ENCODE peak calls at places on chromosomes 5 and 9, in seven cellular contexts. N is ureter; G is NCI-H1105; O is cardiac fibroblast; W is left ventricle myocardium inferior; S is choroid plexus epithelial cell; E is naive thymus-derived CD8-positive, alpha-beta T cell. D is an unnamed sample.
A peak's percentile ranks its signal among the peaks of the same experiment; 100 is the strongest.

GRCh38 chr5:10842823-10843222 is 81.8 kb upstream of the DAP start:
- DNase-seq in N (no peak), G (no peak), O (no peak), W (no peak), S (no peak), E (no peak), D (no peak)

GRCh38 chr5:73693573-73694061 is 67.6 kb downstream of the ARHGEF28 start:
- DNase-seq in N (no peak), G (no peak), O (peak; percentile 77), W (no peak), S (peak; percentile 74), E (no peak), D (no peak)

GRCh38 chr9:110731437-110732028 is 62.9 kb downstream of the MUSK start:
- DNase-seq in N (no peak), G (no peak), O (peak; percentile 36), W (no peak), S (no peak), E (no peak), D (no peak)

GRCh38 chr5:127601111-127601510 is 47.8 kb upstream of the CTXN3 start:
- DNase-seq in N (no peak), G (no peak), O (no peak), W (no peak), S (no peak), E (no peak), D (no peak)

GRCh38 chr9:124052401-124052800 is 40.8 kb downstream of the LHX2 start:
- DNase-seq in N (no peak), G (no peak), O (no peak), W (no peak), S (no peak), E (no peak), D (no peak)

GRCh38 chr5:96934291-96934694 is 1.6 kb upstream of the LNPEP start:
- DNase-seq in N (no peak), G (no peak), O (no peak), W (no peak), S (no peak), E (no peak), D (no peak)

GRCh38 chr9:109880276-109881169 is 100.5 kb downstream of the PALM2AKAP2 start:
- DNase-seq in N (no peak), G (no peak), O (peak; percentile 54), W (no peak), S (peak; percentile 70), E (no peak), D (no peak)

GRCh38 chr5:168696611-168697010 is 117.4 kb upstream of the PANK3 start:
- DNase-seq in N (no peak), G (no peak), O (peak; percentile 34), W (no peak), S (no peak), E (no peak), D (no peak)

GRCh38 chr5:150615141-150615699 is 25.2 kb upstream of the SYNPO start:
- DNase-seq in N (peak; percentile 80), G (no peak), O (peak; percentile 94), W (peak; percentile 49), S (peak; percentile 56), E (no peak), D (no peak)

GRCh38 chr9:2242778-2243395 is 227.7 kb downstream of the SMARCA2 start:
- DNase-seq in N (no peak), G (no peak), O (peak; percentile 31), W (no peak), S (peak; percentile 36), E (no peak), D (no peak)

GRCh38 chr5:31937226-31937625 is 236.9 kb downstream of the GOLPH3 start:
- DNase-seq in N (no peak), G (no peak), O (no peak), W (no peak), S (no peak), E (no peak), D (no peak)

GRCh38 chr9:136694865-136695247 is 7.6 kb upstream of the AGPAT2 start:
- DNase-seq in N (no peak), G (no peak), O (no peak), W (no peak), S (no peak), E (no peak), D (no peak)

GRCh38 chr5:137622850-137623249 is 113.0 kb downstream of the KLHL3 start:
- DNase-seq in N (peak; percentile 55), G (no peak), O (peak; percentile 48), W (peak; percentile 80), S (no peak), E (no peak), D (peak; percentile 87)

GRCh38 chr5:175617447-175617846 is 40.4 kb upstream of the HRH2 start:
- DNase-seq in N (no peak), G (no peak), O (no peak), W (no peak), S (no peak), E (no peak), D (no peak)

D was measured in right atrium auricular region.